ENCODE peak calls at places on chromosomes 13 and 19, in seven cellular contexts. A is K562, W is GM12878, F is H1, V is SK-N-SH, N is HepG2, K is HCT116. Y is an unnamed sample.
A peak's percentile ranks its signal among the peaks of the same experiment; 100 is the strongest.

GRCh38 chr13:110412132-110412912 is 105.2 kb downstream of the COL4A2 start:
- DNase-seq in A (peak; percentile 68), W (peak; percentile 40), F (peak; percentile 89), V (peak; percentile 84), N (peak; percentile 49), K (peak; percentile 66), Y (peak; percentile 73)

GRCh38 chr13:34826432-34826831 is 115.6 kb upstream of the NBEA start:
- DNase-seq in A (no peak), W (no peak), F (no peak), V (no peak), N (peak; percentile 3), K (no peak), Y (no peak)

GRCh38 chr13:73220966-73221720 is 162.3 kb downstream of the KLF5 start:
- DNase-seq in A (peak; percentile 7), W (no peak), F (no peak), V (no peak), N (no peak), K (no peak), Y (no peak)

GRCh38 chr13:23185542-23185941 is 4.8 kb downstream of the SGCG start:
- DNase-seq in A (no peak), W (no peak), F (no peak), V (no peak), N (no peak), K (no peak), Y (no peak)

GRCh38 chr19:14467816-14468215 is 7.3 kb downstream of the PTGER1 start:
- DNase-seq in A (peak; percentile 64), W (no peak), F (no peak), V (no peak), N (no peak), K (no peak), Y (no peak)

GRCh38 chr19:907183-907853 is 5.7 kb downstream of the R3HDM4 start:
- DNase-seq in A (peak; percentile 99), W (no peak), F (no peak), V (no peak), N (no peak), K (no peak), Y (no peak)

GRCh38 chr13:76825415-76825814 is 60.8 kb downstream of the KCTD12 start:
- DNase-seq in A (no peak), W (no peak), F (no peak), V (peak; percentile 14), N (no peak), K (no peak), Y (no peak)

GRCh38 chr19:18460313-18460712 is 22.4 kb upstream of the ISYNA1 start:
- DNase-seq in A (no peak), W (no peak), F (no peak), V (no peak), N (no peak), K (no peak), Y (no peak)

GRCh38 chr19:1027953-1028902 is 1.8 kb downstream of the CNN2 start:
- DNase-seq in A (peak; percentile 80), W (no peak), F (peak; percentile 77), V (peak; percentile 86), N (peak; percentile 83), K (peak; percentile 52), Y (peak; percentile 87)

GRCh38 chr13:75635101-75635620 is 969 bp upstream of the LMO7 start:
- DNase-seq in A (no peak), W (no peak), F (no peak), V (no peak), N (peak; percentile 24), K (no peak), Y (no peak)

GRCh38 chr13:113083402-113084061 is 22.1 kb upstream of the F7 start:
- DNase-seq in A (peak; percentile 26), W (no peak), F (no peak), V (no peak), N (no peak), K (peak; percentile 42), Y (no peak)

GRCh38 chr13:112619730-112620639 is 32.0 kb upstream of the TUBGCP3 start:
- DNase-seq in A (peak; percentile 24), W (no peak), F (peak; percentile 63), V (no peak), N (no peak), K (peak; percentile 38), Y (no peak)

GRCh38 chr19:39843919-39844793 is 2.0 kb downstream of the FBL start:
- DNase-seq in A (peak; percentile 65), W (no peak), F (no peak), V (peak; percentile 50), N (peak; percentile 51), K (no peak), Y (no peak)

GRCh38 chr13:46675016-46675415 is 121.9 kb downstream of the ESD start:
- DNase-seq in A (no peak), W (no peak), F (no peak), V (no peak), N (no peak), K (no peak), Y (no peak)

GRCh38 chr13:94996445-94996844 is 284.1 kb upstream of the SOX21 start:
- DNase-seq in A (no peak), W (no peak), F (no peak), V (no peak), N (no peak), K (no peak), Y (peak; percentile 79)
- TF ChIP-seq YY1 in A (no peak), W (no peak), F (no peak), V (no peak), N (no peak), K (no peak), Y (no peak)

GRCh38 chr19:6890938-6891337 is 3.6 kb downstream of the ADGRE1 start:
- DNase-seq in A (no peak), W (no peak), F (no peak), V (no peak), N (no peak), K (no peak), Y (no peak)

GRCh38 chr19:6891761-6892385 is 4.5 kb downstream of the ADGRE1 start:
- DNase-seq in A (no peak), W (no peak), F (no peak), V (no peak), N (no peak), K (no peak), Y (no peak)

GRCh38 chr19:6887326-6887725 is at the start of gene ADGRE1:
- DNase-seq in A (no peak), W (no peak), F (no peak), V (no peak), N (no peak), K (no peak), Y (no peak)

GRCh38 chr19:6888967-6889366 is 1.6 kb downstream of the ADGRE1 start:
- DNase-seq in A (no peak), W (no peak), F (no peak), V (no peak), N (no peak), K (no peak), Y (no peak)

GRCh38 chr19:6890421-6890913 is 3.1 kb downstream of the ADGRE1 start:
- DNase-seq in A (no peak), W (no peak), F (no peak), V (no peak), N (no peak), K (no peak), Y (no peak)
- H3K9ac ChIP-seq in A (no peak overlapping the region), W (no peak overlapping the region), F (no peak overlapping the region), V (no peak overlapping the region), N (no peak overlapping the region), K (no peak overlapping the region), Y (no peak overlapping the region)

GRCh38 chr19:4077011-4077382 is 10.3 kb upstream of the ZBTB7A start:
- DNase-seq in A (no peak), W (no peak), F (no peak), V (no peak), N (no peak), K (no peak), Y (no peak)

GRCh38 chr19:4080473-4080872 is 13.8 kb upstream of the ZBTB7A start:
- DNase-seq in A (no peak), W (no peak), F (no peak), V (no peak), N (no peak), K (no peak), Y (no peak)

GRCh38 chr19:4075373-4075772 is 8.7 kb upstream of the ZBTB7A start:
- DNase-seq in A (no peak), W (no peak), F (no peak), V (no peak), N (no peak), K (no peak), Y (no peak)

GRCh38 chr19:4081441-4082129 is 14.9 kb upstream of the ZBTB7A start:
- DNase-seq in A (peak; percentile 52), W (no peak), F (no peak), V (no peak), N (no peak), K (no peak), Y (no peak)

DNA sequence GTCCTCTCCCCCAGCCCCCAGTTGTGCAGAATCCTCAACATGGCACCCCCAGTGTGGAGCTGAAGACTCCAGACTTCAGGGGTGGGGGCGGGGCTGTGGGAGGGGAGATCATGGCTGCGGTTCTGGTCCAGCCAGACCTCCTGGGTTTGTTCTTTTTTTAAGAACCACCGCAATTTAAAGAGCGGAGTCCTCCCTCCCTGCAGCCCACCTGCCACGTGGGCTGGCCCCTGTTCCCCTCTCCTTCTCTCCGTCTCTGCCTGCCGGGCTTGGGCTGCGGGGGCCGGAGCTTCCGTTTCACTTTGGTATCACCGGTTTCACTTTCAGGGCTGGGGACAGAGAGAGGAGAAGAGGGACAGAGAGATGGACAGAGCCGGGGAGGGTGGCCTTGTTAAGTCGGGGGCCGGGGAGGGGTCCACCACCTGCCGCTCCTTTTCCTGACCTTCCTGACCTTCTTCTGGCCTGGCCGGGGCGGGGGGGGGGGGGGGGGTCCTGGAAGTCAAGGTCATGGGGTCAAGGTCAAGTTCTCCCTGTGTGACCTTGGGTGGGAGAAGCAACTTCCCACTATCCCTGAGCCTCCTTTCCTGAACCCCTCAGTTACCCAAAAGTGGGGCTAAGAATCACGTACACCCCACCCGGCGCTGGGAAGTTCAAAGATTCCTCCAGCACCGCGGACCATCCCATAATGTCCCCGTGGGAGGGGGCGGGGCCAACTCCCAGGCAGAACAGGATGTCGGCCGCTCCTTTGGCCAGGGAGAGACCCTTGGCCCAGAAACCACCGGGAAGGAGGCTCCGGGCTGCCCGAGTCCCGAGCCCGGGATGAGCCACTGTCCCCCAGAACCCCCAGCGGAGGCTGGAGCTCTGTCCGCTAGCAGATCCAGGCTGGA is 11.3 kb upstream of the ZBTB7A start:
- DNase-seq in A (peak; percentile 66), W (no peak), F (no peak), V (no peak), N (no peak), K (no peak), Y (no peak)
- TF ChIP-seq YY1 in A (no peak), W (peak; percentile 42), F (no peak), V (no peak), N (peak; percentile 32), K (no peak), Y (no peak)

DNA sequence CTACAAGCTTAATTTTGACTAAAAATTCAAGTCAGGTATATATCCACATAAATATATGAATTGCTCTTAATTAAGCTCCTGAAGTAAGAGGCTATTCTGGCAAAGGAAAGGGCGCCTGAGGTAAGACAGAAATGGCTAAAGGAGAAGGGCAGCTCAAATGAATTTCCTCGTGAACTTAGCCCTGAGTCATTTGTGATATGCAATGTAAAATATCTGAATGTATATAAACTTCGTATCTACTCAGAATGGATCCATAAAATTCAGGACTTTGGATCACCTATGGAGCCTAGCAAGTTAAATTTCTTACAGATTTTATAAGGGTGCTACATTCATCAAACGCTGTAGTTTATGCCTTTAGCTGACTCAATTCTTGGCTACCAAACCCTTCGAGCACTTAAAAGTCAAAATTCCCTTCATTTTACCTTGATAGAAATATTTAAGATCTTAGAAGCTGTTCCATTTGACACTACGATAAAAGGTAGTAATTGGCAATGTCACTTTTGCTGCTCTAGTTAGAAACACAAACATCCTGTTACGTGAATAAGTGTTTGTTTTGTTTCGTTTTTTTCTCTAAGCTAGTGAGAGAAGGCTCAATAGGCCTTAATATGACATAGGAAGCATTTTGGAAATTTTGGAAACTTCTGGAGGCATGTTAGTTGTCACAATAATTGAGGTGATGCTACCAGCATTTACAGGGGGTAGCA is 69.2 kb downstream of the DIAPH3 start:
- DNase-seq in A (no peak), W (no peak), F (no peak), V (no peak), N (no peak), K (no peak), Y (no peak)
- H3K9ac ChIP-seq in A (no peak overlapping the region), W (no peak overlapping the region), F (no peak overlapping the region), V (no peak overlapping the region), N (no peak overlapping the region), K (no peak overlapping the region), Y (no peak overlapping the region)